ENCODE peak calls at places on chromosomes 16 and 17, in five cellular contexts. One of them, this sample, is unnamed.

GRCh38 chr17:46982577-46982976 is 3.5 kb upstream of the RPRML start:
- DNase-seq in stomach: no peak
- DNase-seq in Peyer's patch: no peak
- DNase-seq in prostate gland: no peak
- DNase-seq in tibial nerve: no peak
- DNase-seq in this sample: no peak

GRCh38 chr17:4719684-4720221 is 9.3 kb downstream of the ARRB2 start:
- DNase-seq in stomach: peak
- DNase-seq in Peyer's patch: no peak
- DNase-seq in prostate gland: no peak
- DNase-seq in tibial nerve: no peak
- DNase-seq in this sample: peak

GRCh38 chr16:48126801-48127644 is 28.8 kb downstream of the ABCC12 start:
- DNase-seq in stomach: peak
- DNase-seq in Peyer's patch: no peak
- DNase-seq in prostate gland: peak
- DNase-seq in tibial nerve: no peak
- DNase-seq in this sample: peak

GRCh38 chr17:39022961-39023360 is 55.8 kb upstream of the FBXO47 start:
- DNase-seq in stomach: no peak
- DNase-seq in Peyer's patch: no peak
- DNase-seq in prostate gland: no peak
- DNase-seq in tibial nerve: no peak
- DNase-seq in this sample: no peak

GRCh38 chr17:81387235-81388060 is 7.8 kb upstream of the BAHCC1 start:
- DNase-seq in stomach: peak
- DNase-seq in Peyer's patch: no peak
- DNase-seq in prostate gland: peak
- DNase-seq in tibial nerve: no peak
- DNase-seq in this sample: peak

GRCh38 chr17:79970576-79971068 is 65.0 kb downstream of the TBC1D16 start:
- DNase-seq in stomach: peak
- DNase-seq in Peyer's patch: peak
- DNase-seq in prostate gland: no peak
- DNase-seq in tibial nerve: no peak
- DNase-seq in this sample: peak

GRCh38 chr16:29839822-29840221 is 19.6 kb downstream of the MVP start:
- DNase-seq in stomach: no peak
- DNase-seq in Peyer's patch: no peak
- DNase-seq in prostate gland: no peak
- DNase-seq in tibial nerve: no peak
- DNase-seq in this sample: peak

GRCh38 chr17:44038604-44039007 is 23.8 kb upstream of the TMEM101 start:
- DNase-seq in stomach: no peak
- DNase-seq in Peyer's patch: no peak
- DNase-seq in prostate gland: no peak
- DNase-seq in tibial nerve: no peak
- DNase-seq in this sample: no peak

GRCh38 chr16:57186630-57187507 is 740 bp downstream of the RSPRY1 start:
- DNase-seq in stomach: no peak
- DNase-seq in Peyer's patch: peak
- DNase-seq in prostate gland: peak
- DNase-seq in tibial nerve: no peak
- DNase-seq in this sample: peak

GRCh38 chr16:80437707-80438106 is 103.1 kb upstream of the DYNLRB2 start:
- DNase-seq in stomach: no peak
- DNase-seq in Peyer's patch: no peak
- DNase-seq in prostate gland: no peak
- DNase-seq in tibial nerve: no peak
- DNase-seq in this sample: no peak

GRCh38 chr16:12060751-12061150 is 84.2 kb downstream of the SNX29 start:
- DNase-seq in stomach: no peak
- DNase-seq in Peyer's patch: no peak
- DNase-seq in prostate gland: no peak
- DNase-seq in tibial nerve: no peak
- DNase-seq in this sample: no peak

GRCh38 chr17:41652461-41652960 is 28.1 kb upstream of the KRT17 start:
- DNase-seq in stomach: no peak
- DNase-seq in Peyer's patch: no peak
- DNase-seq in prostate gland: peak
- DNase-seq in tibial nerve: no peak
- DNase-seq in this sample: no peak

GRCh38 chr17:47669060-47669459 is 19.3 kb downstream of the KPNB1 start:
- DNase-seq in stomach: no peak
- DNase-seq in Peyer's patch: no peak
- DNase-seq in prostate gland: no peak
- DNase-seq in tibial nerve: no peak
- DNase-seq in this sample: no peak

GRCh38 chr17:41654134-41654907 is 29.9 kb upstream of the KRT17 start:
- DNase-seq in stomach: peak
- DNase-seq in Peyer's patch: no peak
- DNase-seq in prostate gland: peak
- DNase-seq in tibial nerve: no peak
- DNase-seq in this sample: no peak

GRCh38 chr17:62657664-62658063 is 30.2 kb downstream of the MRC2 start:
- DNase-seq in stomach: no peak
- DNase-seq in Peyer's patch: no peak
- DNase-seq in prostate gland: no peak
- DNase-seq in tibial nerve: no peak
- DNase-seq in this sample: no peak

GRCh38 chr17:30433514-30433913 is 43.7 kb upstream of the GOSR1 start:
- DNase-seq in stomach: peak
- DNase-seq in Peyer's patch: no peak
- DNase-seq in prostate gland: no peak
- DNase-seq in tibial nerve: no peak
- DNase-seq in this sample: peak

GRCh38 chr17:77444653-77445029 is 303.9 kb downstream of the SEC14L1 start:
- DNase-seq in stomach: no peak
- DNase-seq in Peyer's patch: no peak
- DNase-seq in prostate gland: no peak
- DNase-seq in tibial nerve: no peak
- DNase-seq in this sample: no peak

GRCh38 chr17:77481476-77482374 is 341.0 kb downstream of the SEC14L1 start:
- DNase-seq in stomach: no peak
- DNase-seq in Peyer's patch: no peak
- DNase-seq in prostate gland: no peak
- DNase-seq in tibial nerve: no peak
- DNase-seq in this sample: no peak

GRCh38 chr16:88924834-88925539 is 52.0 kb downstream of the CBFA2T3 start:
- DNase-seq in stomach: no peak
- DNase-seq in Peyer's patch: peak
- DNase-seq in prostate gland: no peak
- DNase-seq in tibial nerve: no peak
- DNase-seq in this sample: peak

GRCh38 chr17:50630524-50631194 is 4.0 kb upstream of the ABCC3 start:
- DNase-seq in stomach: peak
- DNase-seq in Peyer's patch: peak
- DNase-seq in prostate gland: peak
- DNase-seq in tibial nerve: peak
- DNase-seq in this sample: peak

GRCh38 chr17:42660692-42661345 is 1.7 kb downstream of the TUBG2 start:
- DNase-seq in stomach: no peak
- DNase-seq in Peyer's patch: no peak
- DNase-seq in prostate gland: peak
- DNase-seq in tibial nerve: no peak
- DNase-seq in this sample: no peak

GRCh38 chr17:43983515-43984411 is 20.7 kb upstream of the NAGS start:
- DNase-seq in stomach: peak
- DNase-seq in Peyer's patch: no peak
- DNase-seq in prostate gland: no peak
- DNase-seq in tibial nerve: no peak
- DNase-seq in this sample: no peak

GRCh38 chr17:21292867-21293845 is 8.6 kb downstream of the MAP2K3 start:
- DNase-seq in stomach: no peak
- DNase-seq in Peyer's patch: no peak
- DNase-seq in prostate gland: no peak
- DNase-seq in tibial nerve: no peak
- DNase-seq in this sample: no peak

GRCh38 chr16:54174750-54175149 is 111.8 kb downstream of the IRX3 start:
- DNase-seq in stomach: no peak
- DNase-seq in Peyer's patch: no peak
- DNase-seq in prostate gland: no peak
- DNase-seq in tibial nerve: no peak
- DNase-seq in this sample: no peak

GRCh38 chr16:50228364-50228868 is 37.9 kb upstream of the ADCY7 start:
- DNase-seq in stomach: no peak
- DNase-seq in Peyer's patch: no peak
- DNase-seq in prostate gland: no peak
- DNase-seq in tibial nerve: no peak
- DNase-seq in this sample: no peak

GRCh38 chr17:31068291-31068690 is 26.5 kb upstream of the NF1 start:
- DNase-seq in stomach: peak
- DNase-seq in Peyer's patch: peak
- DNase-seq in prostate gland: no peak
- DNase-seq in tibial nerve: peak
- DNase-seq in this sample: peak

GRCh38 chr16:82091225-82091624 is 56.2 kb downstream of the HSD17B2 start:
- DNase-seq in stomach: no peak
- DNase-seq in Peyer's patch: no peak
- DNase-seq in prostate gland: no peak
- DNase-seq in tibial nerve: no peak
- DNase-seq in this sample: no peak

GRCh38 chr16:11034481-11034931 is 90.1 kb downstream of the CLEC16A start:
- DNase-seq in stomach: no peak
- DNase-seq in Peyer's patch: no peak
- DNase-seq in prostate gland: no peak
- DNase-seq in tibial nerve: no peak
- DNase-seq in this sample: no peak

GRCh38 chr16:14378684-14379467 is 251.2 kb downstream of the PARN start:
- DNase-seq in stomach: no peak
- DNase-seq in Peyer's patch: no peak
- DNase-seq in prostate gland: no peak
- DNase-seq in tibial nerve: no peak
- DNase-seq in this sample: no peak

GRCh38 chr16:50298591-50299507 is 32.5 kb downstream of the ADCY7 start:
- DNase-seq in stomach: no peak
- DNase-seq in Peyer's patch: no peak
- DNase-seq in prostate gland: no peak
- DNase-seq in tibial nerve: no peak
- DNase-seq in this sample: no peak

GRCh38 chr17:57685499-57686132 is 59.5 kb downstream of the CCDC182 start:
- DNase-seq in stomach: no peak
- DNase-seq in Peyer's patch: no peak
- DNase-seq in prostate gland: no peak
- DNase-seq in tibial nerve: no peak
- DNase-seq in this sample: no peak

GRCh38 chr17:562174-562573 is 152.5 kb downstream of the VPS53 start:
- DNase-seq in stomach: no peak
- DNase-seq in Peyer's patch: no peak
- DNase-seq in prostate gland: no peak
- DNase-seq in tibial nerve: no peak
- DNase-seq in this sample: no peak

GRCh38 chr17:75142236-75142971 is 10.9 kb upstream of the NT5C start:
- DNase-seq in stomach: no peak
- DNase-seq in Peyer's patch: no peak
- DNase-seq in prostate gland: no peak
- DNase-seq in tibial nerve: no peak
- DNase-seq in this sample: no peak

GRCh38 chr16:720990-721764 is at the start of gene ANTKMT:
- DNase-seq in stomach: peak
- DNase-seq in Peyer's patch: peak
- DNase-seq in prostate gland: peak
- DNase-seq in tibial nerve: peak
- DNase-seq in this sample: peak
- TF ChIP-seq POLR2A in stomach: no peak
- TF ChIP-seq POLR2A in Peyer's patch: peak
- TF ChIP-seq POLR2A in prostate gland: peak
- TF ChIP-seq POLR2A in tibial nerve: peak
- TF ChIP-seq POLR2A in this sample: peak

GRCh38 chr16:72936408-72936807 is 111.5 kb downstream of the ZFHX3 start:
- DNase-seq in stomach: no peak
- DNase-seq in Peyer's patch: no peak
- DNase-seq in prostate gland: no peak
- DNase-seq in tibial nerve: no peak
- DNase-seq in this sample: no peak

GRCh38 chr16:72935896-72936295 is 112.0 kb downstream of the ZFHX3 start:
- DNase-seq in stomach: no peak
- DNase-seq in Peyer's patch: no peak
- DNase-seq in prostate gland: no peak
- DNase-seq in tibial nerve: peak
- DNase-seq in this sample: peak

GRCh38 chr16:72937916-72938315 is 110.0 kb downstream of the ZFHX3 start:
- DNase-seq in stomach: no peak
- DNase-seq in Peyer's patch: no peak
- DNase-seq in prostate gland: no peak
- DNase-seq in tibial nerve: no peak
- DNase-seq in this sample: no peak

GRCh38 chr16:72938426-72939164 is 109.3 kb downstream of the ZFHX3 start:
- DNase-seq in stomach: peak
- DNase-seq in Peyer's patch: peak
- DNase-seq in prostate gland: peak
- DNase-seq in tibial nerve: peak
- DNase-seq in this sample: peak

DNA sequence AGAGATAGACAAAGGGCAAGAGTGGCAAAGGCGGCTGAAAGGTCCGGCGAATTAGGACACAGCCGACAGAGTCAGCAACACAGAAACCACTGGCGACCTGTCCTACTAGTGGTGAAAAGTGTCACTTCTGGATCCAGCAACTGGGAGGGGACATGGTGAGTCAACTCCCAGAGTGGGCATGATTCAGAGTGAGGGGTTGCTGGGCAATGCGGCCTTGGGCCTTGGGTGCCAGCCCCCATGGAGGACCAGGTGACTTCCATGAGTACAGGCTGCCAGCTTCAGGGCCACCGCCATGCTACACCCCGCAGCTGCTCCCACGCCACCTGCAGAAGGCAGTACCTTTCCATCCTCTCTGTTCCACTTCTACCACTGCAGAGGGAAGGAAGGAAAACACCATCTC is 110.6 kb downstream of the ZFHX3 start:
- DNase-seq in stomach: no peak
- DNase-seq in Peyer's patch: no peak
- DNase-seq in prostate gland: no peak
- DNase-seq in tibial nerve: no peak
- DNase-seq in this sample: peak
- TF ChIP-seq CTCF in stomach: no peak
- TF ChIP-seq CTCF in Peyer's patch: no peak
- TF ChIP-seq CTCF in prostate gland: no peak
- TF ChIP-seq CTCF in tibial nerve: no peak
- TF ChIP-seq CTCF in this sample: peak

DNA sequence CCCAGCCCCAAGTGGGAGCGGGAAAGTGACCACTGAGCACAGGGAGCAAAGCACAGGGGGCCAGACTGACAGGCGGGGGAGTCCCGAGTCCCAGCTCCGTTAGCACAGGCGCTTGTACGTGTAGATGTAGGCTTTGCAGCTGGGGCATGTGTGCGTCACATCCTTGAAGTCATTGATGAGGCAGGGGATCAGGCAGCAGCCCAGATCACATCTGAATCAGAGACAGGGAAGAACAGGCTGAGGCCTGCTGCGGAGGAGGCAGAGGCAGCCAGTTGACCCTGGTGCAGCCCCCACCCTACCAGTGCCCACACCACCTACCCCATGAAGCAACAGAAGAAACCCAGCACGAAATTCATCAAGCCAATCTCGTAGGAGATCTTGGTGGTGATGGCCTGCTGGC is 26.1 kb downstream of the CDIP1 start:
- DNase-seq in stomach: no peak
- DNase-seq in Peyer's patch: no peak
- DNase-seq in prostate gland: no peak
- DNase-seq in tibial nerve: no peak
- DNase-seq in this sample: no peak
- H3K27ac ChIP-seq in stomach: peak
- H3K27ac ChIP-seq in Peyer's patch: no peak
- H3K27ac ChIP-seq in prostate gland: no peak
- H3K27ac ChIP-seq in tibial nerve: no peak
- H3K27ac ChIP-seq in this sample: no peak

GRCh38 chr17:73304971-73305786 is 6.6 kb downstream of the CDC42EP4 start:
- DNase-seq in stomach: peak
- DNase-seq in Peyer's patch: no peak
- DNase-seq in prostate gland: no peak
- DNase-seq in tibial nerve: no peak
- DNase-seq in this sample: peak
- TF ChIP-seq POLR2A in stomach: no peak
- TF ChIP-seq POLR2A in Peyer's patch: no peak
- TF ChIP-seq POLR2A in prostate gland: peak
- TF ChIP-seq POLR2A in tibial nerve: no peak
- TF ChIP-seq POLR2A in this sample: peak

This sample was measured in adrenal gland.